ENCODE peak calls at places on chromosome 1, in seven cellular contexts. One of them, this sample, is unnamed. For H3K4me1, the result is how much of the 10 kb centered on the place peaks cover.

GRCh38 chr1:194512957-194513356 is 1326.5 kb upstream of the B3GALT2 start:
- DNase-seq in neural progenitor cell: no peak
- DNase-seq in A673: no peak
- DNase-seq in PC-9: no peak
- DNase-seq in GM23338: no peak
- DNase-seq in GM23248: no peak
- DNase-seq in K562: no peak
- DNase-seq in this sample: no peak

GRCh38 chr1:50452700-50453099 is 29.5 kb upstream of the DMRTA2 start:
- DNase-seq in neural progenitor cell: no peak
- DNase-seq in A673: no peak
- DNase-seq in PC-9: no peak
- DNase-seq in GM23338: no peak
- DNase-seq in GM23248: no peak
- DNase-seq in K562: no peak
- DNase-seq in this sample: no peak

GRCh38 chr1:22826630-22827580 is 116.3 kb downstream of the EPHB2 start:
- DNase-seq in neural progenitor cell: no peak
- DNase-seq in A673: no peak
- DNase-seq in PC-9: peak
- DNase-seq in GM23338: peak
- DNase-seq in GM23248: peak
- DNase-seq in K562: no peak
- DNase-seq in this sample: no peak

GRCh38 chr1:157725214-157725577 is 24.6 kb upstream of the FCRL3 start:
- DNase-seq in neural progenitor cell: no peak
- DNase-seq in A673: no peak
- DNase-seq in PC-9: no peak
- DNase-seq in GM23338: no peak
- DNase-seq in GM23248: no peak
- DNase-seq in K562: no peak
- DNase-seq in this sample: no peak

GRCh38 chr1:166915941-166916340 is 39.9 kb upstream of the TADA1 start:
- DNase-seq in neural progenitor cell: peak
- DNase-seq in A673: peak
- DNase-seq in PC-9: no peak
- DNase-seq in GM23338: no peak
- DNase-seq in GM23248: peak
- DNase-seq in K562: no peak
- DNase-seq in this sample: no peak

GRCh38 chr1:40377512-40377911 is 4.0 kb downstream of the SMAP2 start:
- DNase-seq in neural progenitor cell: no peak
- DNase-seq in A673: no peak
- DNase-seq in PC-9: no peak
- DNase-seq in GM23338: no peak
- DNase-seq in GM23248: no peak
- DNase-seq in K562: no peak
- DNase-seq in this sample: no peak

GRCh38 chr1:233959089-233959488 is 54.6 kb downstream of the SLC35F3 start:
- DNase-seq in neural progenitor cell: no peak
- DNase-seq in A673: no peak
- DNase-seq in PC-9: no peak
- DNase-seq in GM23338: no peak
- DNase-seq in GM23248: no peak
- DNase-seq in K562: no peak
- DNase-seq in this sample: no peak

GRCh38 chr1:232571523-232571922 is 58.4 kb downstream of the SIPA1L2 start:
- DNase-seq in neural progenitor cell: no peak
- DNase-seq in A673: peak
- DNase-seq in PC-9: no peak
- DNase-seq in GM23338: no peak
- DNase-seq in GM23248: peak
- DNase-seq in K562: no peak
- DNase-seq in this sample: no peak

GRCh38 chr1:201655243-201655642 is 116.3 kb downstream of the NAV1 start:
- DNase-seq in neural progenitor cell: peak
- DNase-seq in A673: no peak
- DNase-seq in PC-9: no peak
- DNase-seq in GM23338: peak
- DNase-seq in GM23248: peak
- DNase-seq in K562: peak
- DNase-seq in this sample: no peak

GRCh38 chr1:96474985-96475743 is 246.4 kb upstream of the PTBP2 start:
- DNase-seq in neural progenitor cell: no peak
- DNase-seq in A673: no peak
- DNase-seq in PC-9: peak
- DNase-seq in GM23338: peak
- DNase-seq in GM23248: no peak
- DNase-seq in K562: no peak
- DNase-seq in this sample: no peak

GRCh38 chr1:11499825-11500331 is 20.9 kb downstream of the DISP3 start:
- DNase-seq in neural progenitor cell: peak
- DNase-seq in A673: no peak
- DNase-seq in PC-9: no peak
- DNase-seq in GM23338: peak
- DNase-seq in GM23248: no peak
- DNase-seq in K562: no peak
- DNase-seq in this sample: no peak

GRCh38 chr1:117059334-117059677 is 820 bp upstream of the TTF2 start:
- DNase-seq in neural progenitor cell: no peak
- DNase-seq in A673: no peak
- DNase-seq in PC-9: no peak
- DNase-seq in GM23338: no peak
- DNase-seq in GM23248: no peak
- DNase-seq in K562: no peak
- DNase-seq in this sample: no peak

GRCh38 chr1:204398197-204399125 is 13.2 kb downstream of the PPP1R15B start:
- DNase-seq in neural progenitor cell: peak
- DNase-seq in A673: peak
- DNase-seq in PC-9: peak
- DNase-seq in GM23338: peak
- DNase-seq in GM23248: peak
- DNase-seq in K562: peak
- DNase-seq in this sample: peak

GRCh38 chr1:42392923-42393848 is 12.6 kb downstream of the RIMKLA start:
- DNase-seq in neural progenitor cell: no peak
- DNase-seq in A673: no peak
- DNase-seq in PC-9: peak
- DNase-seq in GM23338: no peak
- DNase-seq in GM23248: no peak
- DNase-seq in K562: no peak
- DNase-seq in this sample: no peak

GRCh38 chr1:180515364-180515763 is 13.0 kb upstream of the ACBD6 start:
- DNase-seq in neural progenitor cell: no peak
- DNase-seq in A673: no peak
- DNase-seq in PC-9: no peak
- DNase-seq in GM23338: no peak
- DNase-seq in GM23248: no peak
- DNase-seq in K562: no peak
- DNase-seq in this sample: no peak

GRCh38 chr1:210372491-210372890 is 43.8 kb downstream of the HHAT start:
- DNase-seq in neural progenitor cell: no peak
- DNase-seq in A673: no peak
- DNase-seq in PC-9: no peak
- DNase-seq in GM23338: no peak
- DNase-seq in GM23248: no peak
- DNase-seq in K562: no peak
- DNase-seq in this sample: no peak

GRCh38 chr1:199009447-199009846 is 370.6 kb downstream of the PTPRC start:
- DNase-seq in neural progenitor cell: no peak
- DNase-seq in A673: no peak
- DNase-seq in PC-9: no peak
- DNase-seq in GM23338: no peak
- DNase-seq in GM23248: no peak
- DNase-seq in K562: no peak
- DNase-seq in this sample: no peak

GRCh38 chr1:93670141-93670540 is 11.5 kb downstream of the BCAR3 start:
- DNase-seq in neural progenitor cell: no peak
- DNase-seq in A673: no peak
- DNase-seq in PC-9: peak
- DNase-seq in GM23338: no peak
- DNase-seq in GM23248: peak
- DNase-seq in K562: no peak
- DNase-seq in this sample: no peak

GRCh38 chr1:246647513-246647912 is 76.7 kb upstream of the SCCPDH start:
- DNase-seq in neural progenitor cell: no peak
- DNase-seq in A673: peak
- DNase-seq in PC-9: no peak
- DNase-seq in GM23338: peak
- DNase-seq in GM23248: peak
- DNase-seq in K562: no peak
- DNase-seq in this sample: no peak

GRCh38 chr1:6275826-6276764 is 15.2 kb upstream of the GPR153 start:
- DNase-seq in neural progenitor cell: no peak
- DNase-seq in A673: peak
- DNase-seq in PC-9: no peak
- DNase-seq in GM23338: peak
- DNase-seq in GM23248: peak
- DNase-seq in K562: peak
- DNase-seq in this sample: no peak

GRCh38 chr1:8396912-8397406 is 79.0 kb downstream of the SLC45A1 start:
- DNase-seq in neural progenitor cell: no peak
- DNase-seq in A673: peak
- DNase-seq in PC-9: peak
- DNase-seq in GM23338: no peak
- DNase-seq in GM23248: peak
- DNase-seq in K562: no peak
- DNase-seq in this sample: peak

GRCh38 chr1:8397511-8397910 is 79.6 kb downstream of the SLC45A1 start:
- DNase-seq in neural progenitor cell: no peak
- DNase-seq in A673: peak
- DNase-seq in PC-9: peak
- DNase-seq in GM23338: no peak
- DNase-seq in GM23248: peak
- DNase-seq in K562: no peak
- DNase-seq in this sample: no peak

GRCh38 chr1:8398677-8399076 is 80.8 kb downstream of the SLC45A1 start:
- DNase-seq in neural progenitor cell: no peak
- DNase-seq in A673: no peak
- DNase-seq in PC-9: no peak
- DNase-seq in GM23338: no peak
- DNase-seq in GM23248: no peak
- DNase-seq in K562: no peak
- DNase-seq in this sample: no peak

GRCh38 chr1:8396083-8396911 is 78.4 kb downstream of the SLC45A1 start:
- DNase-seq in neural progenitor cell: peak
- DNase-seq in A673: peak
- DNase-seq in PC-9: no peak
- DNase-seq in GM23338: peak
- DNase-seq in GM23248: peak
- DNase-seq in K562: no peak
- DNase-seq in this sample: no peak

DNA sequence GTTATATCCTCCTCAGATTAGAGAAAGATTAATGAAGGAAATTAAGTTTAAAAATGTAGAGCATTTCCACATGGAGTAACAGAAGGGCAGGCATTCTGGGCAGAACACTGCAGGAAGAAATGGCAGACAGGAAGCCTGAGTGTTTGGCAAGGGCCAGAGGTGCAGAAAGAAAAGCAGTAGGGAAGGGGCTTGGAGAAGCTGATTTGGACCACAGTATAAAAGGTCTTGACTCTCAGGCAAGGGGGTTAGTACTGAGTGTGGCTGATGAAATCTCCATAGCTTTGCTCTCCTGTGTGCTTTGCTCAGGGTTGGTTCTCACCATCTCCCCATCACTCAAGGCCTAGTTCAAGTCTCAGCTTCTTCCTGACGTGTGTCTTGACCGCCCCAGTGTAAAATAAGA is 80.2 kb downstream of the SLC45A1 start:
- DNase-seq in neural progenitor cell: no peak
- DNase-seq in A673: no peak
- DNase-seq in PC-9: no peak
- DNase-seq in GM23338: no peak
- DNase-seq in GM23248: no peak
- DNase-seq in K562: no peak
- DNase-seq in this sample: no peak
- H3K4me1 ChIP-seq in neural progenitor cell: under half
- H3K4me1 ChIP-seq in A673: half or more
- H3K4me1 ChIP-seq in PC-9: half or more
- H3K4me1 ChIP-seq in GM23338: under half
- H3K4me1 ChIP-seq in GM23248: half or more
- H3K4me1 ChIP-seq in K562: under half
- H3K4me1 ChIP-seq in this sample: under half

DNA sequence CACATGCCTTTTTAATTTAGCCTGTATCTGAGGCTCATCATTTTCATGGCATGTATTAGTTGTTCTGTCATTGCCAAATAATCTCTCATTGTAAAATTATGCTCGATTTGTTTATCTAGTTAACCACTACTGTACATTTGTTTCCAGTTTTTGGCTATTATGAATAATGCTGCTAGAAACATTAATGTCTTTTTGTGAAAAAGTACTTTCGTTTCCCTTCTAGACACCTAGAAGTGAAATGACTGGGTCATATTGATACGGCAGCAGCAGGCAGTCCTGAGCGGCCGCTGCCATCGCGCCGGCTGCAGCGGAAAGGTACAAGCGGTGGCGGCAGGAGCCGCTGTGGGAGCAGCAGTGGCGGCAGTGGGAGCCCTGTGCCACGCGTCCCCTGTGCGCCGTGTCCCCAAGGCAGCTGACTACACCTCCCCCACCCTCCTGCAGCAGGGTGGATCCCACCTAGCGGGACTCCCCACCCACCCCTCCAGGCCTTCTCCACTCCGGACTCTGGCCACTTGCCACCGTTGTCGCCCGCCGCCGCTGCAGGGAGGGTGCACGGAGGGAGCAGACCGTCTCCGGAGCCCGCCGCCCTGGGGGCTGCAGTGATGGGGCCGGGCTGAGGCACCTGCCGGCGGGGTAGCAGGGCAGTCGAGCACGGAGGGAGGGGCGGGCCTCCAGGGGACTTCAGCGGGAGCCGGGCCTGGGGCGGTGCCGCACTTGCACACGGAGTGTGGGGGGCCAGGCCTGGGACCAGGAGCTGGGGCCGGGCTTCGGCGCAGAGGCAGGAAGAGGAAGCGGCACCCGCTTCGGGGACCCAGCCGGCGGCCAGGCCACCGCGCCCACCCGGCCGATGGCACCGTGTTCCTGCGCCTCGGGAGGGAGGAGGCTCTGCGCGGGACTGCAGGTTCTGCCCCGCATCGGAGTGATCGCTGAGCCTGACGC is 66.8 kb upstream of the RGS7 start:
- DNase-seq in neural progenitor cell: peak
- DNase-seq in A673: peak
- DNase-seq in PC-9: no peak
- DNase-seq in GM23338: peak
- DNase-seq in GM23248: peak
- DNase-seq in K562: no peak
- DNase-seq in this sample: no peak
- TF ChIP-seq EZH2 in neural progenitor cell: peak
- TF ChIP-seq EZH2 in A673: no peak
- TF ChIP-seq EZH2 in PC-9: no peak
- TF ChIP-seq EZH2 in GM23338: no peak
- TF ChIP-seq EZH2 in GM23248: no peak
- TF ChIP-seq EZH2 in K562: no peak
- TF ChIP-seq EZH2 in this sample: no peak

GRCh38 chr1:27499142-27499541 is 9.2 kb upstream of the WASF2 start:
- DNase-seq in neural progenitor cell: no peak
- DNase-seq in A673: no peak
- DNase-seq in PC-9: no peak
- DNase-seq in GM23338: no peak
- DNase-seq in GM23248: no peak
- DNase-seq in K562: no peak
- DNase-seq in this sample: no peak
- H3K4me1 ChIP-seq in neural progenitor cell: under half
- H3K4me1 ChIP-seq in A673: under half
- H3K4me1 ChIP-seq in PC-9: under half
- H3K4me1 ChIP-seq in GM23338: under half
- H3K4me1 ChIP-seq in GM23248: under half
- H3K4me1 ChIP-seq in K562: under half
- H3K4me1 ChIP-seq in this sample: under half

GRCh38 chr1:183416850-183417690 is 1.1 kb downstream of the NMNAT2 start:
- DNase-seq in neural progenitor cell: peak
- DNase-seq in A673: peak
- DNase-seq in PC-9: no peak
- DNase-seq in GM23338: peak
- DNase-seq in GM23248: peak
- DNase-seq in K562: no peak
- DNase-seq in this sample: no peak
- TF ChIP-seq EZH2 in neural progenitor cell: peak
- TF ChIP-seq EZH2 in A673: peak
- TF ChIP-seq EZH2 in PC-9: no peak
- TF ChIP-seq EZH2 in GM23338: no peak
- TF ChIP-seq EZH2 in GM23248: peak
- TF ChIP-seq EZH2 in K562: no peak
- TF ChIP-seq EZH2 in this sample: peak